ENCODE peak calls at places on chromosomes 3 and 15, in nine cellular contexts. T is SW480; U is fibroblast of lung; I is CD8-positive, alpha-beta memory T cell; L is hippocampal formation; V is stimulated activated CD4-positive, alpha-beta T cell treated with anti-CD3 and anti-CD28 coated beads, Interleukin-4, amount 100 ng/mL, for 48 hours; C is colonic mucosa; O is mammary epithelial cell; Q is uterus. D is an unnamed sample.
A peak's percentile ranks its signal among the peaks of the same experiment; 100 is the strongest.

GRCh38 chr3:141707741-141708203 is 30.3 kb upstream of the RNF7 start:
- DNase-seq in C (no peak), Q (no peak), V (no peak), T (peak; percentile 79), L (no peak), U (peak; percentile 34), O (peak; percentile 37), I (no peak), D (no peak)

GRCh38 chr15:74978503-74978902 is 16.9 kb upstream of the SCAMP5 start:
- DNase-seq in O (no peak), L (no peak), T (peak; percentile 90), V (peak; percentile 45), C (no peak), Q (no peak), U (no peak), I (no peak), D (no peak)

GRCh38 chr15:20665653-20666052 is 124.1 kb upstream of the GOLGA6L6 start:
- DNase-seq in I (no peak), L (no peak), Q (no peak), V (no peak), O (no peak), U (no peak), C (no peak), T (no peak), D (no peak)

GRCh38 chr15:66775127-66776105 is 73.4 kb downstream of the SMAD6 start:
- DNase-seq in C (no peak), V (no peak), I (no peak), T (no peak), U (no peak), L (no peak), Q (peak; percentile 58), O (no peak), D (no peak)

GRCh38 chr3:133475245-133476010 is 75.6 kb downstream of the BFSP2 start:
- DNase-seq in L (no peak), U (no peak), C (no peak), O (no peak), Q (no peak), I (no peak), V (no peak), T (no peak), D (no peak)

GRCh38 chr3:146308222-146308621 is 57.3 kb upstream of the PLSCR4 start:
- DNase-seq in V (no peak), U (peak; percentile 81), C (no peak), Q (no peak), O (peak; percentile 46), I (no peak), L (no peak), T (no peak), D (peak; percentile 43)

GRCh38 chr15:68980786-68981185 is 33.7 kb upstream of the NOX5 start:
- DNase-seq in I (no peak), C (no peak), L (no peak), U (no peak), V (no peak), O (no peak), Q (no peak), T (no peak), D (no peak)

GRCh38 chr15:31473384-31474058 is 146.9 kb downstream of the KLF13 start:
- DNase-seq in O (no peak), L (no peak), T (no peak), C (no peak), U (no peak), V (no peak), I (no peak), Q (peak; percentile 11), D (no peak)

GRCh38 chr3:111717601-111718000 is 122.5 kb upstream of the ZBED2 start:
- DNase-seq in O (peak; percentile 88), T (peak; percentile 83), U (peak; percentile 89), C (peak; percentile 70), Q (peak; percentile 85), V (peak; percentile 40), I (peak; percentile 55), L (peak; percentile 40), D (peak; percentile 63)

GRCh38 chr3:100516232-100516631 is 23.8 kb downstream of the TMEM45A start:
- DNase-seq in L (no peak), U (no peak), T (no peak), O (no peak), Q (no peak), I (no peak), C (no peak), V (no peak), D (no peak)

GRCh38 chr3:129211772-129212171 is 28.1 kb upstream of the CNBP start:
- DNase-seq in Q (peak; percentile 85), I (no peak), V (no peak), O (peak; percentile 99), L (no peak), C (peak; percentile 93), T (peak; percentile 95), U (peak; percentile 83), D (peak; percentile 51)

GRCh38 chr3:114569186-114569585 is 275.4 kb downstream of the TIGIT start:
- DNase-seq in T (no peak), L (no peak), Q (no peak), V (no peak), I (no peak), C (no peak), U (no peak), O (peak; percentile 50), D (no peak)

GRCh38 chr3:146203761-146204160 is 42.8 kb upstream of the PLOD2 start:
- DNase-seq in I (no peak), Q (no peak), T (no peak), O (no peak), C (no peak), V (no peak), L (no peak), U (no peak), D (no peak)

GRCh38 chr15:63256433-63256884 is 20.9 kb upstream of the APH1B start:
- DNase-seq in L (no peak), O (peak; percentile 58), I (no peak), U (peak; percentile 87), C (no peak), T (peak; percentile 22), Q (no peak), V (no peak), D (peak; percentile 51)

D was measured in AG08396.